ENCODE peak calls at places on chromosomes 4 and X, in nine cellular contexts. T is endodermal cell; D is left lung; G is CD4-positive, alpha-beta memory T cell; R is CD8-positive, alpha-beta memory T cell; N is lung; P is heart right ventricle; C is astrocyte; J is PC-9. S is an unnamed sample.
A peak's percentile ranks its signal among the peaks of the same experiment; 100 is the strongest.

GRCh38 chrX:133045986-133046385 is 50.9 kb downstream of the USP26 start:
- DNase-seq in R (no peak), G (no peak), D (no peak), C (peak; percentile 4), P (no peak), J (no peak), T (no peak), N (no peak), S (no peak)

GRCh38 chr4:108160741-108161352 is 7.9 kb downstream of the LEF1 start:
- DNase-seq in N (no peak), P (no peak), R (peak; percentile 38), G (peak; percentile 49), J (no peak), T (peak; percentile 65), D (no peak), C (no peak), S (no peak)

GRCh38 chr4:56132835-56133234 is 184.1 kb downstream of the CEP135 start:
- DNase-seq in C (peak; percentile 16), G (no peak), R (no peak), T (no peak), P (no peak), D (no peak), N (no peak), J (no peak), S (no peak)

GRCh38 chrX:47843363-47843762 is 6.7 kb downstream of the ZNF81 start:
- DNase-seq in R (no peak), T (no peak), N (no peak), P (no peak), C (no peak), D (no peak), G (no peak), J (no peak), S (no peak)

GRCh38 chr4:3630136-3630933 is 98.1 kb upstream of the LRPAP1 start:
- DNase-seq in G (no peak), C (no peak), J (no peak), N (no peak), R (no peak), P (no peak), D (peak; percentile 67), T (peak; percentile 65), S (no peak)

GRCh38 chr4:151202851-151203455 is 74.0 kb upstream of the PRSS48 start:
- DNase-seq in D (no peak), R (no peak), C (peak; percentile 53), J (no peak), N (no peak), T (no peak), P (peak; percentile 22), G (no peak), S (peak; percentile 81)

GRCh38 chr4:7303561-7303960 is 111.2 kb downstream of the SORCS2 start:
- DNase-seq in J (no peak), G (no peak), D (peak; percentile 51), P (no peak), T (no peak), C (no peak), R (no peak), N (no peak), S (no peak)

GRCh38 chrX:116417214-116417613 is 19.2 kb upstream of the SLC6A14 start:
- DNase-seq in P (no peak), D (no peak), G (no peak), J (peak; percentile 44), N (no peak), C (no peak), R (no peak), T (no peak), S (no peak)

GRCh38 chrX:44953734-44954502 is 80.9 kb downstream of the KDM6A start:
- DNase-seq in N (peak; percentile 35), D (no peak), R (no peak), G (no peak), T (no peak), P (no peak), J (no peak), C (no peak), S (peak; percentile 55)

GRCh38 chr4:2886161-2886560 is 42.5 kb downstream of the ADD1 start:
- DNase-seq in T (no peak), D (no peak), G (no peak), P (no peak), C (no peak), R (no peak), N (no peak), J (no peak), S (peak; percentile 19)

GRCh38 chr4:125331116-125331515 is 16.4 kb downstream of the FAT4 start:
- DNase-seq in N (no peak), C (no peak), G (no peak), R (no peak), T (no peak), P (no peak), J (no peak), D (no peak), S (no peak)

GRCh38 chrX:77440310-77440709 is 6.9 kb upstream of the FGF16 start:
- DNase-seq in N (no peak), G (no peak), P (no peak), T (no peak), J (no peak), D (no peak), C (peak; percentile 22), R (no peak), S (no peak)

GRCh38 chrX:8037593-8038348 is 110.6 kb upstream of the PNPLA4 start:
- DNase-seq in G (no peak), P (no peak), D (no peak), J (no peak), C (no peak), N (no peak), R (no peak), T (no peak), S (no peak)

GRCh38 chr4:170979736-170980135 is 833.5 kb upstream of the GALNTL6 start:
- DNase-seq in J (no peak), N (no peak), D (peak; percentile 61), C (peak; percentile 8), G (no peak), P (no peak), T (peak; percentile 61), R (no peak), S (no peak)

GRCh38 chrX:136497556-136498048 is at the start of gene HTATSF1:
- DNase-seq in J (peak; percentile 54), G (no peak), C (no peak), R (no peak), T (no peak), N (no peak), D (peak; percentile 65), P (no peak), S (peak; percentile 22)

GRCh38 chrX:7205037-7205577 is 57.2 kb upstream of the PUDP start:
- DNase-seq in G (no peak), T (no peak), C (no peak), P (no peak), D (no peak), J (no peak), N (no peak), R (no peak), S (no peak)

GRCh38 chr4:78552398-78553396 is 1.1 kb downstream of the ANXA3 start:
- DNase-seq in R (no peak), J (peak; percentile 94), D (no peak), G (no peak), N (peak; percentile 39), C (peak; percentile 64), T (peak; percentile 88), P (no peak), S (peak; percentile 63)

GRCh38 chr4:152935138-152935537 is 985 bp upstream of the FHDC1 start:
- DNase-seq in R (no peak), N (no peak), C (no peak), G (no peak), P (no peak), T (peak; percentile 87), J (peak; percentile 68), D (peak; percentile 34), S (no peak)

GRCh38 chr4:25953740-25954139 is 39.7 kb downstream of the SMIM20 start:
- DNase-seq in D (no peak), N (no peak), G (no peak), R (no peak), J (no peak), T (peak; percentile 65), C (peak; percentile 54), P (no peak), S (no peak)

GRCh38 chrX:85379174-85379907 is at the start of gene POF1B:
- DNase-seq in J (no peak), C (no peak), N (no peak), T (peak; percentile 39), P (peak; percentile 3), R (no peak), D (no peak), G (no peak), S (no peak)
- H3K27ac ChIP-seq in J (no peak within 1 kb of the TSS), C (no peak within 1 kb of the TSS), N (no peak within 1 kb of the TSS), T (no peak within 1 kb of the TSS), P (no peak within 1 kb of the TSS), R (no peak within 1 kb of the TSS), D (no peak within 1 kb of the TSS), G (no peak within 1 kb of the TSS), S (no peak within 1 kb of the TSS)

DNA sequence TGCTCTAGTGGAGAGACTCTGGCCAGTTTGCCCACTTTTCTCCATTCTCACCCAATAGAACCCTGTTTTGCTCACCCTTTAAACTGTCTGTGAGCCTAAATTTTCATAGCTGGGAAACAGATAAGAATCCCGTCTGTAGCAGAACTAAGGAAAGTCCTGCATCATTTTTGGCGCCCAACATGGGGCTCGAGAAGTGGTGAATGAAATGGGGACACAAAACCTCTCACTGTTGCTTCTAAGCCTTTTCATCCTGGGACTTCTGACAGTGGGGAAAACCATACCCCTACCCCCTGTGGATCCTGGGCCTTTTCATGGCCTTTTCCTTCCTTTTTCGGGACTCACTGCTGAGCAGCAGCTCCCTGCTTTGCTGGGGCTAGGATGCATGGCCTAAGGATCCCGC is 189.9 kb downstream of the INPP4B start:
- DNase-seq in J (no peak), G (peak; percentile 23), D (no peak), T (peak; percentile 58), R (no peak), P (no peak), C (peak; percentile 18), N (no peak), S (peak; percentile 6)
- H3K9me3 ChIP-seq in J (peaks cover 22% of the 10 kb centered on the region), G (peaks cover 46% of the 10 kb centered on the region), D (peaks cover 12% of the 10 kb centered on the region), T (peaks cover 44% of the 10 kb centered on the region), R (peaks cover 45% of the 10 kb centered on the region), P (peaks cover 81% of the 10 kb centered on the region), C (peaks cover 27% of the 10 kb centered on the region), N (peaks cover 25% of the 10 kb centered on the region), S (no peaks in the 10 kb centered on the region)

DNA sequence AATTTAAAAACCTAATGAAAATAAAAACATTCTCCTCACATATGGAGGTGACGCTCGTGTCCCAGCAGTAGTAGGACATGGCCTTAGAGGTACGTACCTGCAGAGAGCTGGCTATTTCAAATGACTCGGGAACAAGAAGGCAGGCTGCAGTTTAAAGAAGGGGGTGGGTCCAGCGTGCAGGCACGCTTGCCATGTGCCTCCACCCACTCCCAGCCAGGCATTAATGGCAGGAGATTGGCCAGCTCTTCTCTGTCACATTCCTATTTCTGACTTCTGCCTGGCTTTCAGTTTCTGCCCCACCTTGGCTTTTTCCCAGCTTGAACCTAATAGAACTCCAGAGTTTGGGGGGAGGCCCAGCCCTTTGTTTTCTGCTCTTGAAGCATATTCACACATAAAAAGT is 17.2 kb downstream of the PDHA1 start:
- DNase-seq in J (no peak), G (no peak), P (no peak), R (no peak), N (no peak), D (no peak), T (no peak), C (no peak), S (no peak)
- H3K36me3 ChIP-seq in J (no peaks in the 10 kb centered on the region), G (peaks cover 29% of the 10 kb centered on the region), P (no peaks in the 10 kb centered on the region), R (peaks cover 26% of the 10 kb centered on the region), N (peaks cover 20% of the 10 kb centered on the region), D (peaks cover 82% of the 10 kb centered on the region), T (peaks cover 45% of the 10 kb centered on the region), C (peaks cover 6% of the 10 kb centered on the region), S (peaks cover 13% of the 10 kb centered on the region)

DNA sequence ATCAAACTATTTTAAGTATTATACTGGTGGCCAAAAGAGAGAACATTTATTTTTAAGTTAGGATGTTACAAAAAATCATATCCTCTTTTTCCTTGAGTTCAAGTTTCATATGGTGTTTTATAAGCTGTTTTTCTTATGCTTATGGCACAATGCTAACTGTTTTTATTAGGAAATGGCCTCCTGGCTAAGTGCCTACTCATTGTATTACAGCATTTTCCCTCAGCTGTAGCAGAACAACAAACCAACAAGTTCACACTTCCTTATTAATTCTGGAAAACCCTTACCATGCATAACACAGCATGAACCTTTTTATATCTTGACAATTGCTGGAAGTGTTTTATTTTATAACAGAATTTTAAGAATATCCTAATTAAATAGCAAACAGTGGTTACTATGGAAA is 165.9 kb downstream of the GASK1B start:
- DNase-seq in R (no peak), D (no peak), T (no peak), C (no peak), P (peak; percentile 74), G (no peak), N (no peak), J (no peak), S (no peak)
- H3K27ac ChIP-seq in R (no peak overlapping the region), D (no peak overlapping the region), T (no peak overlapping the region), C (no peak overlapping the region), P (no peak overlapping the region), G (no peak overlapping the region), N (no peak overlapping the region), J (no peak overlapping the region), S (no peak overlapping the region)

S was measured in cardiac muscle cell.